ENCODE peak calls at places on chromosomes 2 and 18, in seven cellular contexts. L is left ventricle myocardium superior; D is GM13976; W is progenitor cell of endocrine pancreas; S is AG08395; A is neural crest cell; C is activated CD4-positive, alpha-beta T cell treated with anti-CD3 and anti-CD28 coated beads, Interleukin-2, amount 50 U/mL, for 1 hour. H is an unnamed sample.
A peak's percentile ranks its signal among the peaks of the same experiment; 100 is the strongest.

GRCh38 chr18:32427084-32427933 is 43.4 kb downstream of the GAREM1 start:
- DNase-seq in L (no peak), D (no peak), W (no peak), S (peak; percentile 42), A (no peak), C (no peak), H (no peak)

GRCh38 chr18:61980355-61980754 is 87.5 kb upstream of the RNF152 start:
- DNase-seq in L (no peak), D (no peak), W (no peak), S (no peak), A (no peak), C (no peak), H (no peak)

GRCh38 chr2:106575955-106576354 is 88.8 kb downstream of the CD8B2 start:
- DNase-seq in L (peak; percentile 53), D (no peak), W (no peak), S (no peak), A (no peak), C (no peak), H (no peak)

GRCh38 chr2:239470151-239470900 is 69.5 kb upstream of the HDAC4 start:
- DNase-seq in L (no peak), D (no peak), W (peak; percentile 5), S (no peak), A (no peak), C (no peak), H (no peak)

GRCh38 chr18:62566199-62566598 is 43.4 kb downstream of the ZCCHC2 start:
- DNase-seq in L (peak; percentile 42), D (no peak), W (no peak), S (peak; percentile 13), A (no peak), C (peak; percentile 17), H (no peak)

GRCh38 chr18:58091099-58091611 is 47.1 kb downstream of the NEDD4L start:
- DNase-seq in L (no peak), D (no peak), W (no peak), S (no peak), A (no peak), C (no peak), H (no peak)

GRCh38 chr2:47888581-47889280 is 17.6 kb downstream of the FBXO11 start:
- DNase-seq in L (no peak), D (no peak), W (no peak), S (no peak), A (no peak), C (no peak), H (peak; percentile 35)

GRCh38 chr2:136929531-136929930 is 164.2 kb downstream of the THSD7B start:
- DNase-seq in L (no peak), D (no peak), W (no peak), S (no peak), A (no peak), C (no peak), H (no peak)

GRCh38 chr2:213199871-213200270 is 48.5 kb upstream of the IKZF2 start:
- DNase-seq in L (no peak), D (no peak), W (no peak), S (no peak), A (no peak), C (no peak), H (no peak)

GRCh38 chr2:238765590-238765989 is 82.3 kb upstream of the TWIST2 start:
- DNase-seq in L (no peak), D (no peak), W (no peak), S (no peak), A (no peak), C (no peak), H (no peak)

GRCh38 chr2:160510617-160511016 is 17.0 kb upstream of the RBMS1 start:
- DNase-seq in L (no peak), D (no peak), W (no peak), S (peak; percentile 43), A (no peak), C (no peak), H (no peak)

GRCh38 chr18:66582151-66582550 is 21.7 kb downstream of the CDH19 start:
- DNase-seq in L (no peak), D (no peak), W (no peak), S (no peak), A (no peak), C (no peak), H (no peak)

GRCh38 chr2:10541081-10541480 is 93.0 kb upstream of the ODC1 start:
- DNase-seq in L (no peak), D (no peak), W (no peak), S (peak; percentile 26), A (no peak), C (no peak), H (no peak)

GRCh38 chr2:240021488-240022104 is 3.5 kb downstream of the NDUFA10 start:
- DNase-seq in L (peak; percentile 76), D (peak; percentile 80), W (peak; percentile 75), S (peak; percentile 76), A (peak; percentile 70), C (peak; percentile 67), H (peak; percentile 62)

GRCh38 chr2:176079851-176080539 is 3.8 kb downstream of the EVX2 start:
- DNase-seq in L (peak; percentile 56), D (peak; percentile 66), W (peak; percentile 66), S (peak; percentile 58), A (peak; percentile 70), C (no peak), H (no peak)

GRCh38 chr2:190514676-190515075 is 19.8 kb downstream of the NEMP2 start:
- DNase-seq in L (no peak), D (no peak), W (no peak), S (no peak), A (no peak), C (no peak), H (no peak)

GRCh38 chr2:39779926-39780325 is 868 bp upstream of the THUMPD2 start:
- DNase-seq in L (no peak), D (no peak), W (no peak), S (no peak), A (no peak), C (no peak), H (no peak)

GRCh38 chr2:173235947-173236803 is 118.5 kb upstream of the CDCA7 start:
- DNase-seq in L (no peak), D (no peak), W (no peak), S (no peak), A (no peak), C (no peak), H (no peak)

GRCh38 chr18:22829781-22830180 is 103.3 kb upstream of the RBBP8 start:
- DNase-seq in L (no peak), D (no peak), W (no peak), S (no peak), A (no peak), C (no peak), H (no peak)

GRCh38 chr2:75238670-75239330 is 39.5 kb upstream of the TACR1 start:
- DNase-seq in L (no peak), D (no peak), W (no peak), S (peak; percentile 41), A (no peak), C (no peak), H (no peak)

GRCh38 chr2:54524236-54524991 is 68.3 kb downstream of the SPTBN1 start:
- DNase-seq in L (no peak), D (peak; percentile 56), W (no peak), S (peak; percentile 68), A (no peak), C (no peak), H (no peak)

GRCh38 chr18:54964741-54965140 is 5.5 kb upstream of the CCDC68 start:
- DNase-seq in L (no peak), D (no peak), W (no peak), S (no peak), A (no peak), C (no peak), H (no peak)

GRCh38 chr2:235724964-235725603 is 231.2 kb downstream of the AGAP1 start:
- DNase-seq in L (peak; percentile 83), D (no peak), W (no peak), S (peak; percentile 15), A (no peak), C (no peak), H (no peak)

GRCh38 chr2:203949228-203949627 is 12.7 kb downstream of the ICOS start:
- DNase-seq in L (no peak), D (no peak), W (no peak), S (no peak), A (no peak), C (no peak), H (no peak)

GRCh38 chr2:86039178-86039962 is 66.3 kb downstream of the POLR1A start:
- DNase-seq in L (no peak), D (no peak), W (no peak), S (no peak), A (no peak), C (no peak), H (peak; percentile 14)

GRCh38 chr2:234686088-234686890 is 189.4 kb upstream of the ARL4C start:
- DNase-seq in L (no peak), D (no peak), W (peak; percentile 23), S (no peak), A (no peak), C (no peak), H (no peak)

GRCh38 chr2:3277748-3278520 is 99.7 kb downstream of the EIPR1 start:
- DNase-seq in L (no peak), D (no peak), W (no peak), S (no peak), A (no peak), C (no peak), H (no peak)

GRCh38 chr18:11676386-11676785 is 12.7 kb upstream of the GNAL start:
- DNase-seq in L (no peak), D (no peak), W (no peak), S (no peak), A (no peak), C (no peak), H (no peak)

GRCh38 chr2:110823165-110823564 is 90.8 kb downstream of the ACOXL start:
- DNase-seq in L (no peak), D (no peak), W (no peak), S (no peak), A (no peak), C (no peak), H (no peak)

GRCh38 chr18:75005622-75006021 is 203.3 kb downstream of the PTGR3 start:
- DNase-seq in L (peak; percentile 35), D (no peak), W (no peak), S (peak; percentile 4), A (no peak), C (no peak), H (no peak)

GRCh38 chr2:201452058-201452736 is 657 bp downstream of the STRADB start:
- DNase-seq in L (no peak), D (no peak), W (no peak), S (no peak), A (no peak), C (no peak), H (no peak)

H was measured in CD8-positive, alpha-beta T cell.